ENCODE peak calls at places on chromosomes 1 and 21, in five cellular contexts. W is HepG2, R is HCT116, M is SK-N-SH, K is H1. P is an unnamed sample.

GRCh38 chr1:210198840-210199239 is 33.8 kb upstream of the SERTAD4 start:
- DNase-seq in W (no peak), R (no peak), M (no peak), K (no peak), P (no peak)

GRCh38 chr1:224592636-224593579 is 23.2 kb upstream of the CNIH3 start:
- DNase-seq in W (no peak), R (no peak), M (no peak), K (no peak), P (no peak)

GRCh38 chr1:33372677-33373076 is 51.8 kb upstream of the A3GALT2 start:
- DNase-seq in W (no peak), R (no peak), M (no peak), K (no peak), P (no peak)

GRCh38 chr1:86380257-86380861 is 15.8 kb downstream of the ODF2L start:
- DNase-seq in W (peak; percentile 55), R (peak; percentile 71), M (peak; percentile 41), K (no peak), P (peak; percentile 76)

GRCh38 chr1:167656657-167657056 is 26.6 kb downstream of the RCSD1 start:
- DNase-seq in W (no peak), R (no peak), M (no peak), K (no peak), P (no peak)

GRCh38 chr1:204254031-204254661 is 40.4 kb upstream of the GOLT1A start:
- DNase-seq in W (peak; percentile 97), R (no peak), M (no peak), K (no peak), P (peak; percentile 32)

GRCh38 chr1:29520571-29521437 is 284.5 kb downstream of the PTPRU start:
- DNase-seq in W (no peak), R (no peak), M (no peak), K (no peak), P (peak; percentile 1)

GRCh38 chr1:67832737-67833594 is at the start of gene GNG12:
- DNase-seq in W (no peak), R (peak; percentile 51), M (peak; percentile 90), K (peak; percentile 63), P (peak; percentile 81)

GRCh38 chr1:184388671-184389292 is 2.0 kb downstream of the C1orf21 start:
- DNase-seq in W (no peak), R (no peak), M (peak; percentile 40), K (no peak), P (no peak)

GRCh38 chr1:82778612-82779011 is 977.9 kb downstream of the ADGRL2 start:
- DNase-seq in W (no peak), R (no peak), M (no peak), K (no peak), P (peak; percentile 42)

GRCh38 chr1:164559342-164560070 is 522 bp downstream of the PBX1 start:
- DNase-seq in W (peak; percentile 3), R (no peak), M (peak; percentile 58), K (no peak), P (no peak)

GRCh38 chr1:98201640-98202039 is 280.8 kb upstream of the DPYD start:
- DNase-seq in W (no peak), R (no peak), M (no peak), K (no peak), P (no peak)

GRCh38 chr1:218513248-218513647 is 168.1 kb downstream of the TGFB2 start:
- DNase-seq in W (no peak), R (no peak), M (peak; percentile 18), K (no peak), P (no peak)

GRCh38 chr1:58409826-58410225 is 136.7 kb downstream of the OMA1 start:
- DNase-seq in W (no peak), R (no peak), M (no peak), K (no peak), P (no peak)
- TF ChIP-seq JUND in W (no peak), R (no peak), M (no peak), K (no peak), P (no peak)

DNA sequence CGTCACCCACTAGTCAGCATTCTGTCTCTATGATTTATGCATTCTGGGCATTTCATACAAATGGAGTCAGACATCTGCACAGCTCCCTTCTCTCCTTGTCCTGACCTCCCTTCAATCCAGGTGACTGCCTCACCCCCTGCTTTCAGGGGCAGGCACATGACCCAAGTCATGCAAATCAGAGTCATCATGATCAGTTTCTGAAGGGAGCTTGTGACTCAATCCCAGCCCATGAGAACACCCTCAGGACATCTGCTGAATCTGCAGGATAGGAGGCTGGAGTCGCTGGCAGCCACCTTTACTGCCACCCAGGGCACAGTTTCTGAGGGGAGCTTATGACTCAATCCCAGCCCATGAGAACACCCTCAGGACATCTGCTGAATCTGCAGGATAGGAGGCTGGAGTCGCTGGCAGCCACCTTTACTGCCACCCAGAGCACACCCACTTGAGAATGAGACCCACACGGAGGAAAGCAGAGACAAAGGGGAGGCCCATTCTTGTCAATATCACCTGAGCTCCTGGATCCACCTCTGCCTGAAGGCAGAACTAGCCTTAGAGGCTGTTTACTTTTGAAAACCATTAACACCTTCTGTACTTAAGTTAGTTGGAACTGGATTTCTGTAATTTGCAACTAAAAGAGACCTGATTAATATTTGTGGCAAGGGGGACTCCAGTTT is 62.3 kb upstream of the SLC25A33 start:
- DNase-seq in W (no peak), R (no peak), M (peak; percentile 12), K (no peak), P (no peak)
- TF ChIP-seq JUND in W (no peak), R (no peak), M (no peak), K (no peak), P (no peak)

GRCh38 chr1:71526824-71527223 is 446.0 kb upstream of the ZRANB2 start:
- DNase-seq in W (no peak), R (no peak), M (no peak), K (no peak), P (no peak)

GRCh38 chr1:71522721-71523120 is 441.9 kb upstream of the ZRANB2 start:
- DNase-seq in W (no peak), R (no peak), M (no peak), K (no peak), P (no peak)

DNA sequence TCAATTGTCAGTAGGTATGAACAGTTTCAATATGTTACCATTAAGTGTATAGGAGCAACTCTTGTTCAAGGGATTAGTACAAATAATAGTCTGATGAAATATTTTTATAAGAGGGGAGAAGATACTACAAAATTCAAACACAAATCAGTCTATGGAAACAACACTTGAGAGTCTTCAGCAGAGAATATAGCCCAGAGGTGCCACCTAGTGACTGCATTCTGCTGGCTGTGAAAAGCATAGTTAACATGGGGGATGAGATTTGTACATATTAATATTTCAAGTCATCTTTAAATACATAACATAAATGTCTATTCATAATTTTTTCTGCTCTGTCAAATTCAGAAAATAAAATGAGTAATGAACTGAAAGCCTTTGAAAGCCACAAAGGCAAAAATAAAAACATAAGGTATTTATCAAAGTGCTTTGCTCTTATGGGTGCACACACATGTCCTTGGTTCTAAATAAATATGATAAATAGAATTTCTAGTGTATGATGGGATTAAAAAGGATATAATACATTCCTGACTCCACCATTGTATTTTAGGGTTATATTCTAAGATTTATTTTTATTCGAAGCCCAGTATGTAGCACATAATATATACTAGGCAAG is 440.9 kb upstream of the ZRANB2 start:
- DNase-seq in W (peak; percentile 2), R (no peak), M (peak; percentile 47), K (no peak), P (peak; percentile 16)
- TF ChIP-seq JUND in W (no peak), R (no peak), M (no peak), K (no peak), P (no peak)

DNA sequence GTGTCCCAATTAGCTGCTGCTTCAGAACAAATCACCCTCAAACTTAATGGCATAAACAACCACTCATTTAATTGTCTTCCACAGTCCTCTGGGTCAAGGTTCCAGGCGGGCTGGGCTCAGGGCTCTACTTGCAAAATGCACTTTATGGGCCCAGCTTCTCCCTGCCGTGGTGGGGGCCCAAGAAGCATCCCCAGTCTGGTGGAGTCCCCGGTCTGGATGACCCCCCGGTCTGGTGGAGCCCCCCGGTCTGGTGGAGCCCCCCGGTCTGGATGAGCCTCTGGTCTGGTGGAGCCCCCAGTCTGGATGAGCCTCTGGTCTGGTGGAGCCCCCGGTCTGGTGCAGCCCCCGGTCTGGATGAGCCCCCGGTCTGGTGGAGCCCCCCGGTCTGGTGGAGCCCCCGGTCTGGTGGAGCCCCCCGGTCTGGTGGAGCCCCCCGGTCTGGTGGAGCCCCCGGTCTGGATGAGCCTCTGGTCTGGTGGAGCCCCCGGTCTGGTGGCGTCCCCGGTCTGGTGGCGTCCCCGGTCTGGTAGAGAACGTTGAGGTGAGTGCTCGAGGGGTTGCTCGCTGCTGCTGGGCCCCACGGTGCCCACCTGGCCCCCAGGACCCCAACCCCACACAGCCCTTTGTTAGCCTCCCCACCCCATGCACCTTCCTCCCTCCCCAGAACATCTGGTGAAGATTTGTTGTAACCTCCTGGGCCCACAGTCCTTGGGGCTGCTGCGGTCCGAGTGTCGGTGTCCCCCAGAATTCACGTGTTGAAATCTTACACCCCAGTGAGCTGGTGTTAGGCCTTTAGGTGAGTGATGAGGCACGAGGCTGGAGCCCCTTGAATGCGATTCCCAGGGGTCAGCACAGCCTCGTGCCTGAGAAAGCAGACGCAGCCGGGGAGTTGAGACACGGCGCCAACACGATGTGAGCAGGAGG is 33.8 kb downstream of the POFUT2 start:
- DNase-seq in W (no peak), R (no peak), M (no peak), K (no peak), P (no peak)
- TF ChIP-seq JUND in W (no peak), R (no peak), M (no peak), K (no peak), P (no peak)

GRCh38 chr1:118862755-118863154 is 125.4 kb downstream of the TBX15 start:
- DNase-seq in W (peak; percentile 9), R (no peak), M (no peak), K (no peak), P (no peak)
- TF ChIP-seq JUND in W (no peak), R (no peak), M (no peak), K (no peak), P (no peak)

DNA sequence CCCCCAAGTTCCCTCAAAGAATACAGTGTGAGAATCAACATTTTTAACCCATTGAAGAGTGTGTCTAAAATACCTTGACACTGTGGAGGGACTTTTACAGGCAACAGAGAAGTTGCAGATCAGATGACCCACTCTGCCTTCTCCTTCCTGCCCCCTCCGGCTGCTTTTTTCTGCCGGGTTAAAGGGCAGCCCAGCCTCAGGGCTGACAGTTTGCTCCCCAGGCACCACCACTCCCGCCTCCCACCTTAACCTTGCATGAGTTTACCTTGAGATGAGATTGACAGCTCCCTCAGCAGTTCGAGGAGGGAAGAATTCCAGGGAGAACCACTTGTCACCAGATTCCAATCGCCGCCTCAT is 3.2 kb downstream of the MTHFR start:
- DNase-seq in W (no peak), R (no peak), M (no peak), K (no peak), P (no peak)
- TF ChIP-seq JUND in W (no peak), R (no peak), M (no peak), K (no peak), P (no peak)

GRCh38 chr1:19808351-19808750 is 6.7 kb downstream of the RNF186 start:
- DNase-seq in W (no peak), R (no peak), M (no peak), K (no peak), P (no peak)
- TF ChIP-seq JUND in W (no peak), R (no peak), M (no peak), K (no peak), P (no peak)

DNA sequence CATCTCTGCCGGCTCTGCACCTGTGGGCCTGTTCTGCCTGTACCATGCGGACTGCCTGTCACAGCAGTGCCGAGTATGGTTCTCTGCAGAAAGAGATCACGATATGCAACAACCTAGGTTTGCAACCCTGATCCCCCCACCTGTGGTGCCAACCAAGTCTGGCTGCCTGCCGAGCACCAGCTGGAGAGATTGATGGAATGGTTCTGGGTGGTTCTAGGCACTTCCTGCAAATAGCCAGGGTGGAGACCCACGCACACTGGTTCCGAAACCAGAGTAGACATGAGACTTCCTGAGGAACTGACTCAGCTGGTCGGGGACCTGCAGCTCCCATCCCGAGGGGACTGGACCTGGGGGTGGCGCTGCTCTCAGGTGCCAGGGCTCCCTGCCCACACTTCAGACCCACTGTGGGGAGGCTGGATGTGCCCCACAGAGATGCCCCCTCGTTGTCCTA is 5.4 kb downstream of the TPRG1L start:
- DNase-seq in W (no peak), R (no peak), M (no peak), K (no peak), P (no peak)
- TF ChIP-seq JUND in W (no peak), R (no peak), M (no peak), K (no peak), P (no peak)

P was measured in T47D.